ENCODE peak calls at places on chromosomes 16 and 17, in four cellular contexts. W is GM23248; C is CD8-positive, alpha-beta memory T cell; Z is heart right ventricle. T is an unnamed sample.

GRCh38 chr17:66338937-66339336 is 36.5 kb downstream of the PRKCA start:
- DNase-seq in W (no peak), Z (no peak), C (no peak), T (no peak)

GRCh38 chr17:3865166-3865565 is 19.1 kb upstream of the NCBP3 start:
- DNase-seq in C (no peak), W (peak; percentile 87), Z (no peak), T (no peak)

GRCh38 chr16:1346422-1347285 is 5.0 kb downstream of the TSR3 start:
- DNase-seq in W (peak; percentile 51), C (no peak), Z (no peak), T (no peak)

GRCh38 chr16:48950184-48950583 is 331.5 kb downstream of the CBLN1 start:
- DNase-seq in Z (no peak), W (no peak), C (no peak), T (no peak)

GRCh38 chr17:36689089-36689667 is 87.8 kb downstream of the MRM1 start:
- DNase-seq in W (no peak), Z (no peak), C (no peak), T (no peak)

GRCh38 chr17:58415371-58416055 is 1.8 kb downstream of the RNF43 start:
- DNase-seq in W (no peak), C (no peak), Z (no peak), T (no peak)

GRCh38 chr17:4772235-4772613 is 538 bp downstream of the TM4SF5 start:
- DNase-seq in Z (no peak), C (no peak), W (no peak), T (no peak)

GRCh38 chr17:64183815-64184397 is 54.0 kb upstream of the ERN1 start:
- DNase-seq in Z (no peak), C (no peak), W (peak; percentile 77), T (no peak)

GRCh38 chr16:9075299-9076071 is 16.0 kb upstream of the HAPSTR1 start:
- DNase-seq in C (no peak), W (no peak), Z (no peak), T (no peak)

GRCh38 chr16:75088934-75089333 is 27.6 kb downstream of the LDHD start:
- DNase-seq in W (no peak), Z (no peak), C (no peak), T (no peak)

GRCh38 chr16:13134843-13135242 is 233.4 kb downstream of the SHISA9 start:
- DNase-seq in Z (no peak), C (no peak), W (no peak), T (no peak)

GRCh38 chr16:22250522-22250921 is 44.4 kb downstream of the EEF2K start:
- DNase-seq in Z (no peak), C (no peak), W (peak; percentile 42), T (no peak)

GRCh38 chr17:29514792-29515191 is 52.0 kb downstream of the ABHD15 start:
- DNase-seq in Z (no peak), W (peak; percentile 22), C (no peak), T (no peak)

GRCh38 chr16:81765111-81765919 is 13.8 kb upstream of the PLCG2 start:
- DNase-seq in C (no peak), Z (no peak), W (no peak), T (no peak)

GRCh38 chr17:29237476-29238132 is 9.1 kb upstream of the CRYBA1 start:
- DNase-seq in C (no peak), W (peak; percentile 89), Z (no peak), T (no peak)

GRCh38 chr17:31917065-31917529 is 15.6 kb upstream of the UTP6 start:
- DNase-seq in C (no peak), W (no peak), Z (no peak), T (no peak)

GRCh38 chr17:37358098-37358829 is 17.5 kb upstream of the C17orf78 start:
- DNase-seq in C (peak; percentile 25), Z (peak; percentile 44), W (peak; percentile 62), T (peak; percentile 50)

GRCh38 chr16:16100631-16101030 is 122.7 kb downstream of the ABCC6 start:
- DNase-seq in W (no peak), Z (no peak), C (no peak), T (no peak)

GRCh38 chr17:63927464-63928171 is 4.5 kb downstream of the CD79B start:
- DNase-seq in Z (no peak), C (no peak), W (no peak), T (no peak)

GRCh38 chr16:50210266-50211038 is 55.9 kb upstream of the ADCY7 start:
- DNase-seq in C (peak; percentile 52), Z (peak; percentile 82), W (peak; percentile 94), T (peak; percentile 84)

GRCh38 chr17:30021708-30022317 is 80.4 kb downstream of the EFCAB5 start:
- DNase-seq in C (peak; percentile 29), Z (no peak), W (peak; percentile 76), T (peak; percentile 7)

GRCh38 chr16:59635674-59636073 is 901.6 kb upstream of the GOT2 start:
- DNase-seq in C (no peak), W (peak; percentile 21), Z (no peak), T (no peak)

GRCh38 chr16:30761427-30761927 is 385 bp downstream of the CFAP119 start:
- DNase-seq in C (peak; percentile 39), Z (no peak), W (peak; percentile 61), T (peak; percentile 39)

GRCh38 chr16:15498427-15499175 is 64.2 kb downstream of the BMERB1 start:
- DNase-seq in C (no peak), Z (no peak), W (peak; percentile 73), T (no peak)

GRCh38 chr16:12794486-12795399 is 8.9 kb downstream of the CPPED1 start:
- DNase-seq in C (no peak), Z (peak; percentile 57), W (peak; percentile 24), T (no peak)

DNA sequence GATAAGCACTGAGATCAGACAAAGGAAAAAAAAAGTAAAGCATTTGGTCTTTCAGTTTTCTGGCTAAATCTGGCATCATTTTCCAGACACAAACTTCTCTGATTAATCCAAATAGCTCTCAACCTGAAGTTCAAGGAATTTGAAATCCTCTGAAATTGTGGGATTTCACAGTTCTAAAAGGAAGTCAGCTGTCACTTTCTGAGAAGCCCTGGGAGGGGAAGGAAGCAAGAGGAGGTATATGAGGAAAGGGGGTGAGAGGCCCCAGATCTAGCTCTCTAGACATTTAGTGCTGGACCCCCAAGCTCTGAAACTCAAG is 17.5 kb upstream of the HOXB9 start:
- DNase-seq in C (no peak), Z (no peak), W (no peak), T (no peak)
- H3K27me3 ChIP-seq in C (peaks cover 34% of the 10 kb centered on the region), Z (peaks cover 100% of the 10 kb centered on the region), W (peaks cover 95% of the 10 kb centered on the region), T (peaks cover 51% of the 10 kb centered on the region)

GRCh38 chr17:79802736-79803420 is 6.0 kb upstream of the CBX8 start:
- DNase-seq in C (no peak), Z (no peak), W (no peak), T (no peak)
- H3K27me3 ChIP-seq in C (peaks cover 99% of the 10 kb centered on the region), Z (peaks cover 98% of the 10 kb centered on the region), W (peaks cover 97% of the 10 kb centered on the region), T (peaks cover 58% of the 10 kb centered on the region)

GRCh38 chr16:88971371-88972097 is 5.5 kb downstream of the CBFA2T3 start:
- DNase-seq in W (no peak), C (no peak), Z (no peak), T (no peak)
- H3K27me3 ChIP-seq in W (peaks cover 13% of the 10 kb centered on the region), C (no peaks in the 10 kb centered on the region), Z (peaks cover 52% of the 10 kb centered on the region), T (no peaks in the 10 kb centered on the region)

GRCh38 chr16:58028168-58028455 is 2.6 kb downstream of the MMP15 start:
- DNase-seq in W (no peak), C (no peak), Z (no peak), T (no peak)
- H3K27me3 ChIP-seq in W (no peaks in the 10 kb centered on the region), C (no peaks in the 10 kb centered on the region), Z (no peaks in the 10 kb centered on the region), T (no peaks in the 10 kb centered on the region)

GRCh38 chr16:67539691-67540635 is 11.3 kb downstream of the RIPOR1 start:
- DNase-seq in Z (no peak), C (no peak), W (no peak), T (no peak)

GRCh38 chr16:67540756-67541155 is 12.1 kb downstream of the RIPOR1 start:
- DNase-seq in C (no peak), Z (no peak), W (no peak), T (no peak)

GRCh38 chr16:67543036-67543435 is 14.4 kb downstream of the RIPOR1 start:
- DNase-seq in W (no peak), Z (no peak), C (no peak), T (no peak)

GRCh38 chr16:67542464-67542863 is 13.8 kb downstream of the RIPOR1 start:
- DNase-seq in C (peak; percentile 76), W (peak; percentile 77), Z (peak; percentile 40), T (peak; percentile 73)

DNA sequence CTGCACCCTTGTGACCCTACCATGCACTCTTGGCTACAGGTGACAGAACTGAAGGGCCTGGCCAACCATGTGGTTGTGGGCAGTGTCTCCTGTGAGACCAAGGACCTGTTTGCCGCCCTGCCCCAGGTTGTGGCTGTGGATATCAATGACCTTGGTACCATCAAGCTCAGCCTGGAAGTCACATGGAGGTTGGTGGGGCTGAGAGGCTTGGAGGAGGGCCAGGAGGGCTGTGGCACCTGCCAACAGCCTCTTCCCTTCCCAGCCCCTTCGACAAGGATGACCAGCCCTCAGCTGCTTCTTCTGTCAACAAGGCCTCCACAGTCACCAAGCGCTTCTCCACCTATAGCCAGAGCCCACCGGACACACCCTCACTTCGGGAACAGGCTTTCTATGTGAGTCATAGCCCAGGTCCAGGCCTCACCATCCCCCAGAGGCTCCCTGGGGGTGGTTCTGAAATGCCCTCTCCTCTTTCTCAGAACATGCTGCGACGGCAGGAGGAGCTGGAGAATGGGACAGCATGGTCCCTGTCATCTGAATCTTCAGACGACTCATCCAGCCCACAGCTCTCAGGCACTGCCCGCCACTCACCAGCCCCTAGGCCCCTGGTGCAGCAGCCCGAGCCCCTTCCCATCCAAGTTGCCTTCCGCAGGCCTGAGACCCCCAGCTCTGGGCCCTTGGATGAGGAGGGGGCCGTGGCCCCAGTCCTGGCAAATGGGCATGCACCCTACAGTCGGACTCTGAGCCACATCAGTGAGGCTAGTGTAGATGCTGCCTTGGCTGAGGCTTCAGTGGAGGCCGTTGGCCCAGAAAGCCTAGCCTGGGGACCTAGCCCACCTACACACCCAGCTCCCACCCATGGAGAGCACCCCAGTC is 13.0 kb downstream of the RIPOR1 start:
- DNase-seq in Z (peak; percentile 45), W (peak; percentile 43), C (no peak), T (no peak)
- H3K27me3 ChIP-seq in Z (no peaks in the 10 kb centered on the region), W (no peaks in the 10 kb centered on the region), C (no peaks in the 10 kb centered on the region), T (no peaks in the 10 kb centered on the region)

GRCh38 chr17:72104164-72104862 is 16.5 kb upstream of the SOX9 start:
- DNase-seq in W (no peak), Z (no peak), C (no peak), T (no peak)

GRCh38 chr17:72110953-72111339 is 9.9 kb upstream of the SOX9 start:
- DNase-seq in W (no peak), C (no peak), Z (no peak), T (no peak)

GRCh38 chr17:72104863-72105234 is 16.0 kb upstream of the SOX9 start:
- DNase-seq in Z (no peak), C (no peak), W (no peak), T (no peak)

GRCh38 chr17:72110231-72110952 is 10.4 kb upstream of the SOX9 start:
- DNase-seq in C (no peak), W (peak; percentile 57), Z (no peak), T (no peak)

GRCh38 chr17:72107100-72107499 is 13.7 kb upstream of the SOX9 start:
- DNase-seq in W (no peak), Z (no peak), C (no peak), T (no peak)
- H3K27me3 ChIP-seq in W (no peaks in the 10 kb centered on the region), Z (no peaks in the 10 kb centered on the region), C (no peaks in the 10 kb centered on the region), T (no peaks in the 10 kb centered on the region)

GRCh38 chr17:76582660-76583059 is 3.0 kb downstream of the ST6GALNAC2 start:
- DNase-seq in C (no peak), W (no peak), Z (no peak), T (no peak)
- H3K27me3 ChIP-seq in C (peaks cover 16% of the 10 kb centered on the region), W (peaks cover 17% of the 10 kb centered on the region), Z (peaks cover 7% of the 10 kb centered on the region), T (peaks cover 13% of the 10 kb centered on the region)